ENCODE peak calls at places on chromosomes 12 and 14, in ten cellular contexts. One of them, this sample, is unnamed. For H3K4me1, the result is how much of the 10 kb centered on the place peaks cover.

GRCh38 chr14:101972126-101972785 is 7.9 kb downstream of the DYNC1H1 start:
- DNase-seq in heart left ventricle: peak
- DNase-seq in H1: no peak
- DNase-seq in tibial nerve: peak
- DNase-seq in sigmoid colon: peak
- DNase-seq in IMR-90: peak
- DNase-seq in A549: peak
- DNase-seq in body of pancreas: peak
- DNase-seq in right lobe of liver: peak
- DNase-seq in breast epithelium: peak
- DNase-seq in this sample: peak

GRCh38 chr12:7907009-7907408 is 29.0 kb downstream of the SLC2A3 start:
- DNase-seq in heart left ventricle: no peak
- DNase-seq in H1: peak
- DNase-seq in tibial nerve: peak
- DNase-seq in sigmoid colon: no peak
- DNase-seq in IMR-90: peak
- DNase-seq in A549: peak
- DNase-seq in body of pancreas: peak
- DNase-seq in right lobe of liver: peak
- DNase-seq in breast epithelium: no peak
- DNase-seq in this sample: no peak

GRCh38 chr12:124772467-124773170 is 91.0 kb downstream of the SCARB1 start:
- DNase-seq in heart left ventricle: no peak
- DNase-seq in H1: no peak
- DNase-seq in tibial nerve: no peak
- DNase-seq in sigmoid colon: no peak
- DNase-seq in IMR-90: no peak
- DNase-seq in A549: no peak
- DNase-seq in body of pancreas: no peak
- DNase-seq in right lobe of liver: no peak
- DNase-seq in breast epithelium: no peak
- DNase-seq in this sample: no peak

GRCh38 chr12:124610021-124610606 is 42.7 kb upstream of the NCOR2 start:
- DNase-seq in heart left ventricle: no peak
- DNase-seq in H1: no peak
- DNase-seq in tibial nerve: no peak
- DNase-seq in sigmoid colon: no peak
- DNase-seq in IMR-90: no peak
- DNase-seq in A549: no peak
- DNase-seq in body of pancreas: no peak
- DNase-seq in right lobe of liver: no peak
- DNase-seq in breast epithelium: no peak
- DNase-seq in this sample: no peak

GRCh38 chr12:127680516-127680915 is 586.5 kb upstream of the TMEM132C start:
- DNase-seq in heart left ventricle: no peak
- DNase-seq in H1: no peak
- DNase-seq in tibial nerve: no peak
- DNase-seq in sigmoid colon: no peak
- DNase-seq in IMR-90: no peak
- DNase-seq in A549: no peak
- DNase-seq in body of pancreas: no peak
- DNase-seq in right lobe of liver: no peak
- DNase-seq in breast epithelium: no peak
- DNase-seq in this sample: no peak

GRCh38 chr14:61103541-61104339 is 122.7 kb downstream of the SLC38A6 start:
- DNase-seq in heart left ventricle: no peak
- DNase-seq in H1: peak
- DNase-seq in tibial nerve: peak
- DNase-seq in sigmoid colon: peak
- DNase-seq in IMR-90: peak
- DNase-seq in A549: peak
- DNase-seq in body of pancreas: peak
- DNase-seq in right lobe of liver: peak
- DNase-seq in breast epithelium: no peak
- DNase-seq in this sample: peak

GRCh38 chr12:26762185-26762584 is 70.8 kb downstream of the ITPR2 start:
- DNase-seq in heart left ventricle: no peak
- DNase-seq in H1: no peak
- DNase-seq in tibial nerve: no peak
- DNase-seq in sigmoid colon: no peak
- DNase-seq in IMR-90: no peak
- DNase-seq in A549: no peak
- DNase-seq in body of pancreas: no peak
- DNase-seq in right lobe of liver: no peak
- DNase-seq in breast epithelium: no peak
- DNase-seq in this sample: no peak

GRCh38 chr12:21888464-21888863 is 52.8 kb downstream of the ABCC9 start:
- DNase-seq in heart left ventricle: no peak
- DNase-seq in H1: no peak
- DNase-seq in tibial nerve: no peak
- DNase-seq in sigmoid colon: no peak
- DNase-seq in IMR-90: no peak
- DNase-seq in A549: no peak
- DNase-seq in body of pancreas: no peak
- DNase-seq in right lobe of liver: no peak
- DNase-seq in breast epithelium: no peak
- DNase-seq in this sample: no peak

GRCh38 chr12:8156416-8156815 is 399 bp upstream of the ZNF705A start:
- DNase-seq in heart left ventricle: no peak
- DNase-seq in H1: no peak
- DNase-seq in tibial nerve: no peak
- DNase-seq in sigmoid colon: no peak
- DNase-seq in IMR-90: no peak
- DNase-seq in A549: no peak
- DNase-seq in body of pancreas: no peak
- DNase-seq in right lobe of liver: no peak
- DNase-seq in breast epithelium: no peak
- DNase-seq in this sample: no peak

GRCh38 chr14:35088514-35088913 is 33.3 kb downstream of the PPP2R3C start:
- DNase-seq in heart left ventricle: no peak
- DNase-seq in H1: no peak
- DNase-seq in tibial nerve: no peak
- DNase-seq in sigmoid colon: no peak
- DNase-seq in IMR-90: peak
- DNase-seq in A549: no peak
- DNase-seq in body of pancreas: no peak
- DNase-seq in right lobe of liver: no peak
- DNase-seq in breast epithelium: no peak
- DNase-seq in this sample: no peak

GRCh38 chr12:108567974-108568652 is 5.7 kb downstream of the ISCU start:
- DNase-seq in heart left ventricle: no peak
- DNase-seq in H1: no peak
- DNase-seq in tibial nerve: no peak
- DNase-seq in sigmoid colon: no peak
- DNase-seq in IMR-90: peak
- DNase-seq in A549: no peak
- DNase-seq in body of pancreas: no peak
- DNase-seq in right lobe of liver: no peak
- DNase-seq in breast epithelium: no peak
- DNase-seq in this sample: no peak
- H3K27ac ChIP-seq in heart left ventricle: no peak
- H3K27ac ChIP-seq in H1: no peak
- H3K27ac ChIP-seq in tibial nerve: no peak
- H3K27ac ChIP-seq in sigmoid colon: peak
- H3K27ac ChIP-seq in IMR-90: no peak
- H3K27ac ChIP-seq in A549: no peak
- H3K27ac ChIP-seq in body of pancreas: peak
- H3K27ac ChIP-seq in right lobe of liver: peak
- H3K27ac ChIP-seq in breast epithelium: no peak
- H3K27ac ChIP-seq in this sample: peak

GRCh38 chr14:105477659-105478623 is 3.3 kb downstream of the CRIP2 start:
- DNase-seq in heart left ventricle: no peak
- DNase-seq in H1: no peak
- DNase-seq in tibial nerve: no peak
- DNase-seq in sigmoid colon: no peak
- DNase-seq in IMR-90: no peak
- DNase-seq in A549: no peak
- DNase-seq in body of pancreas: no peak
- DNase-seq in right lobe of liver: no peak
- DNase-seq in breast epithelium: no peak
- DNase-seq in this sample: no peak
- H3K4me1 ChIP-seq in heart left ventricle: half or more
- H3K4me1 ChIP-seq in H1: under half
- H3K4me1 ChIP-seq in tibial nerve: half or more
- H3K4me1 ChIP-seq in sigmoid colon: half or more
- H3K4me1 ChIP-seq in IMR-90: under half
- H3K4me1 ChIP-seq in A549: half or more
- H3K4me1 ChIP-seq in body of pancreas: half or more
- H3K4me1 ChIP-seq in right lobe of liver: half or more
- H3K4me1 ChIP-seq in breast epithelium: under half
- H3K4me1 ChIP-seq in this sample: half or more

GRCh38 chr12:104480826-104481457 is 24.2 kb downstream of the CHST11 start:
- DNase-seq in heart left ventricle: peak
- DNase-seq in H1: no peak
- DNase-seq in tibial nerve: peak
- DNase-seq in sigmoid colon: peak
- DNase-seq in IMR-90: peak
- DNase-seq in A549: no peak
- DNase-seq in body of pancreas: peak
- DNase-seq in right lobe of liver: peak
- DNase-seq in breast epithelium: no peak
- DNase-seq in this sample: no peak

GRCh38 chr12:104480012-104480411 is 23.3 kb downstream of the CHST11 start:
- DNase-seq in heart left ventricle: no peak
- DNase-seq in H1: no peak
- DNase-seq in tibial nerve: no peak
- DNase-seq in sigmoid colon: no peak
- DNase-seq in IMR-90: no peak
- DNase-seq in A549: no peak
- DNase-seq in body of pancreas: no peak
- DNase-seq in right lobe of liver: no peak
- DNase-seq in breast epithelium: no peak
- DNase-seq in this sample: no peak

GRCh38 chr12:104479141-104479662 is 22.5 kb downstream of the CHST11 start:
- DNase-seq in heart left ventricle: no peak
- DNase-seq in H1: no peak
- DNase-seq in tibial nerve: no peak
- DNase-seq in sigmoid colon: no peak
- DNase-seq in IMR-90: no peak
- DNase-seq in A549: no peak
- DNase-seq in body of pancreas: no peak
- DNase-seq in right lobe of liver: no peak
- DNase-seq in breast epithelium: no peak
- DNase-seq in this sample: no peak

GRCh38 chr12:104477812-104478388 is 21.2 kb downstream of the CHST11 start:
- DNase-seq in heart left ventricle: no peak
- DNase-seq in H1: no peak
- DNase-seq in tibial nerve: no peak
- DNase-seq in sigmoid colon: no peak
- DNase-seq in IMR-90: no peak
- DNase-seq in A549: no peak
- DNase-seq in body of pancreas: no peak
- DNase-seq in right lobe of liver: no peak
- DNase-seq in breast epithelium: no peak
- DNase-seq in this sample: no peak

DNA sequence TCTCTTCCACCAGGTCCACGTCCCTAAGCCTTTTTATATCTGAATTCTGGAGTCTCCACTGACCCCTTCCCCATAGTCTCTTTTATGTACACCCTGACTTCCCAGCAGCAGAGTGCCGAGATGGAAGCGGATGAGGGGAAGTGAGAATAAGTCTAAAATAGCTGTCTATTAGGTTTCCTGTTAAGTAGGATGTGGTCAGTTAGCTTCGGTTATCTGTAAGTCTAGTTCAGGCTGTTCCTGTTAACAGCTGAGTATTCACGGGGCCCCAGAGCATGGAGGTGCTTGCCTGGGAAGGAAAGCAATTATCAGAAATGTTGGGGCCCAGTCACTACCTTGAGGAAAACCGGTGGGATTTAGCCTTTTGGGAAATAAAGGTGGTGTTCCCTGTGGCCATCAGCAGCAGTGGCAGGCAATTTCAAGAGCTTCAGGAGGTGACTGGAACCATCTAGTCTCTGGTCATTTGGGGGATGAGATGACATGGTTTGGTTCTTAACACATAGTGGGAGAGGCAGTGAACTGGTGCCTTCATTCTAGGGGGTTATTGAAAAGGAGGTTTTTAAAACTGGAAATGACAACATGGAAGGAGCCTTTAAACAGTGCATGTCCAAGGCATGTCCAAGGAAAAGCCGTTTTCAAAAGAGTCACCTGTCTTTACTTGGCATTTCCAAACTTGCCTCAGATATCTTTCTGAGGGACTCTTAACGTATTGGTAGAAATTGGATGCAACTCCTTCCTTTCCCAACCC is 21.8 kb downstream of the CHST11 start:
- DNase-seq in heart left ventricle: no peak
- DNase-seq in H1: no peak
- DNase-seq in tibial nerve: no peak
- DNase-seq in sigmoid colon: no peak
- DNase-seq in IMR-90: no peak
- DNase-seq in A549: no peak
- DNase-seq in body of pancreas: no peak
- DNase-seq in right lobe of liver: peak
- DNase-seq in breast epithelium: no peak
- DNase-seq in this sample: no peak
- TF ChIP-seq POLR2A in heart left ventricle: no peak
- TF ChIP-seq POLR2A in H1: no peak
- TF ChIP-seq POLR2A in tibial nerve: no peak
- TF ChIP-seq POLR2A in sigmoid colon: no peak
- TF ChIP-seq POLR2A in IMR-90: no peak
- TF ChIP-seq POLR2A in A549: no peak
- TF ChIP-seq POLR2A in body of pancreas: no peak
- TF ChIP-seq POLR2A in right lobe of liver: peak
- TF ChIP-seq POLR2A in breast epithelium: no peak
- TF ChIP-seq POLR2A in this sample: no peak

GRCh38 chr12:54195080-54195479 is 6.3 kb upstream of the SMUG1 start:
- DNase-seq in heart left ventricle: no peak
- DNase-seq in H1: no peak
- DNase-seq in tibial nerve: no peak
- DNase-seq in sigmoid colon: no peak
- DNase-seq in IMR-90: no peak
- DNase-seq in A549: no peak
- DNase-seq in body of pancreas: no peak
- DNase-seq in right lobe of liver: no peak
- DNase-seq in breast epithelium: no peak
- DNase-seq in this sample: no peak

GRCh38 chr12:54195736-54196347 is 7.1 kb upstream of the SMUG1 start:
- DNase-seq in heart left ventricle: no peak
- DNase-seq in H1: no peak
- DNase-seq in tibial nerve: no peak
- DNase-seq in sigmoid colon: no peak
- DNase-seq in IMR-90: peak
- DNase-seq in A549: no peak
- DNase-seq in body of pancreas: no peak
- DNase-seq in right lobe of liver: peak
- DNase-seq in breast epithelium: no peak
- DNase-seq in this sample: no peak

GRCh38 chr12:54191126-54191525 is 2.3 kb upstream of the SMUG1 start:
- DNase-seq in heart left ventricle: no peak
- DNase-seq in H1: no peak
- DNase-seq in tibial nerve: no peak
- DNase-seq in sigmoid colon: no peak
- DNase-seq in IMR-90: no peak
- DNase-seq in A549: no peak
- DNase-seq in body of pancreas: no peak
- DNase-seq in right lobe of liver: no peak
- DNase-seq in breast epithelium: no peak
- DNase-seq in this sample: no peak

GRCh38 chr12:54191550-54192022 is 2.8 kb upstream of the SMUG1 start:
- DNase-seq in heart left ventricle: peak
- DNase-seq in H1: peak
- DNase-seq in tibial nerve: peak
- DNase-seq in sigmoid colon: peak
- DNase-seq in IMR-90: peak
- DNase-seq in A549: peak
- DNase-seq in body of pancreas: peak
- DNase-seq in right lobe of liver: peak
- DNase-seq in breast epithelium: peak
- DNase-seq in this sample: peak

GRCh38 chr12:54193437-54193836 is 4.7 kb upstream of the SMUG1 start:
- DNase-seq in heart left ventricle: no peak
- DNase-seq in H1: no peak
- DNase-seq in tibial nerve: no peak
- DNase-seq in sigmoid colon: no peak
- DNase-seq in IMR-90: no peak
- DNase-seq in A549: no peak
- DNase-seq in body of pancreas: no peak
- DNase-seq in right lobe of liver: no peak
- DNase-seq in breast epithelium: no peak
- DNase-seq in this sample: no peak
- H3K27ac ChIP-seq in heart left ventricle: no peak
- H3K27ac ChIP-seq in H1: no peak
- H3K27ac ChIP-seq in tibial nerve: no peak
- H3K27ac ChIP-seq in sigmoid colon: no peak
- H3K27ac ChIP-seq in IMR-90: no peak
- H3K27ac ChIP-seq in A549: no peak
- H3K27ac ChIP-seq in body of pancreas: no peak
- H3K27ac ChIP-seq in right lobe of liver: no peak
- H3K27ac ChIP-seq in breast epithelium: no peak
- H3K27ac ChIP-seq in this sample: no peak

This sample was measured in esophagus muscularis mucosa.